ENCODE peak calls at places on chromosomes 7 and 10, in eight cellular contexts. Q is tibial nerve; F is tibial artery; L is neural progenitor cell; P is fibroblast of pulmonary artery; O is astrocyte of the spinal cord; J is HFF-Myc; Z is CD8-positive, alpha-beta T cell. G is an unnamed sample.

GRCh38 chr10:119737827-119738226 is 12.0 kb downstream of the INPP5F start:
- DNase-seq in Q (no peak), F (no peak), L (peak), P (peak), O (peak), J (peak), Z (no peak), G (peak)

GRCh38 chr10:124394583-124394982 is 24.1 kb downstream of the OAT start:
- DNase-seq in Q (no peak), F (no peak), L (no peak), P (no peak), O (no peak), J (no peak), Z (no peak), G (no peak)

GRCh38 chr7:150390206-150390605 is 11.1 kb downstream of the ZNF775 start:
- DNase-seq in Q (no peak), F (no peak), L (no peak), P (no peak), O (no peak), J (no peak), Z (no peak), G (no peak)

GRCh38 chr10:86261933-86262665 is 104.5 kb downstream of the GRID1 start:
- DNase-seq in Q (no peak), F (no peak), L (peak), P (no peak), O (no peak), J (no peak), Z (no peak), G (no peak)

GRCh38 chr10:11489591-11489990 is 121.9 kb downstream of the USP6NL start:
- DNase-seq in Q (no peak), F (no peak), L (no peak), P (no peak), O (peak), J (no peak), Z (no peak), G (no peak)

GRCh38 chr10:36042135-36042534 is 400.0 kb upstream of the FZD8 start:
- DNase-seq in Q (no peak), F (no peak), L (peak), P (no peak), O (no peak), J (no peak), Z (no peak), G (no peak)

GRCh38 chr10:112536663-112537062 is 89.6 kb downstream of the VTI1A start:
- DNase-seq in Q (no peak), F (no peak), L (no peak), P (no peak), O (no peak), J (no peak), Z (no peak), G (no peak)

GRCh38 chr7:98930921-98931320 is 52.6 kb downstream of the TRRAP start:
- DNase-seq in Q (no peak), F (no peak), L (no peak), P (peak), O (no peak), J (no peak), Z (no peak), G (no peak)

GRCh38 chr7:120740348-120740747 is 117.6 kb downstream of the TSPAN12 start:
- DNase-seq in Q (no peak), F (no peak), L (no peak), P (peak), O (peak), J (no peak), Z (no peak), G (peak)

GRCh38 chr7:17598305-17598704 is 299.9 kb downstream of the AHR start:
- DNase-seq in Q (no peak), F (no peak), L (no peak), P (no peak), O (no peak), J (no peak), Z (no peak), G (no peak)

GRCh38 chr7:108415821-108416536 is 40.3 kb downstream of the NRCAM start:
- DNase-seq in Q (no peak), F (no peak), L (peak), P (peak), O (peak), J (no peak), Z (no peak), G (peak)

GRCh38 chr7:2876031-2876862 is 32.1 kb upstream of the GNA12 start:
- DNase-seq in Q (no peak), F (no peak), L (no peak), P (peak), O (peak), J (no peak), Z (no peak), G (peak)

GRCh38 chr10:114603943-114604342 is 54.1 kb downstream of the ABLIM1 start:
- DNase-seq in Q (no peak), F (no peak), L (no peak), P (peak), O (peak), J (no peak), Z (no peak), G (no peak)

GRCh38 chr10:129552119-129552518 is 85.1 kb downstream of the MGMT start:
- DNase-seq in Q (no peak), F (no peak), L (no peak), P (no peak), O (no peak), J (no peak), Z (no peak), G (no peak)

GRCh38 chr7:142854505-142855400 is at the start of gene EPHB6:
- DNase-seq in Q (peak), F (peak), L (peak), P (peak), O (peak), J (no peak), Z (peak), G (no peak)

GRCh38 chr7:106060394-106060920 is 51.7 kb downstream of the SYPL1 start:
- DNase-seq in Q (no peak), F (no peak), L (no peak), P (no peak), O (no peak), J (no peak), Z (no peak), G (no peak)

GRCh38 chr7:118059209-118059608 is 124.8 kb upstream of the LSM8 start:
- DNase-seq in Q (no peak), F (no peak), L (no peak), P (peak), O (peak), J (no peak), Z (no peak), G (no peak)

GRCh38 chr10:13163859-13164258 is 2.5 kb downstream of the MCM10 start:
- DNase-seq in Q (no peak), F (no peak), L (no peak), P (no peak), O (no peak), J (no peak), Z (no peak), G (no peak)

GRCh38 chr10:13160934-13161266 is 458 bp upstream of the MCM10 start:
- DNase-seq in Q (no peak), F (no peak), L (no peak), P (no peak), O (no peak), J (no peak), Z (no peak), G (no peak)

GRCh38 chr10:13161267-13162012 is at the start of gene MCM10:
- DNase-seq in Q (peak), F (peak), L (peak), P (peak), O (peak), J (peak), Z (peak), G (peak)

GRCh38 chr10:13162013-13162364 is 631 bp downstream of the MCM10 start:
- DNase-seq in Q (no peak), F (no peak), L (peak), P (no peak), O (peak), J (no peak), Z (peak), G (no peak)

DNA sequence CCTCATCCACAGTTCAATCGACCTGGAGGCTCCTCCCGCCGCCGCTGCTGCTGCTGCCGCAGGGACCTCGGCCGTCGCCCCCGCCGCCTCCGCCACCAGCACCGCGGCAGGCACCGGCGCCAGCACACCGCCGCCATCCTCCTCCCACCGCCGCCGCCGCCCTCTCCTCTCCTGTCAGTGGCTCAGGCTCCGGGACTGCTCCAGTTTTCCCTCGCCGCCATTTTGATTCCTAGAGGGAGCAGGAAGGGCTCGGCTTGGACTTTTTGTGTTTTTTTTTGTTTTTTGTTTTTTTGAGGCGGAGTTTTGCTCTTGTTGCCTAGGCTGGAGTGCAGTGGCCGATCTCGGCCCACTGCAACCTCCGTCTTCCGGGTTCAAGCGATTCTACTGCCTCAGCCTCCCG is 3.0 kb upstream of the MCM10 start:
- DNase-seq in Q (no peak), F (no peak), L (peak), P (no peak), O (no peak), J (no peak), Z (no peak), G (no peak)
- H3K4me3 ChIP-seq in Q (no peak), F (peak), L (no peak), P (no peak), O (no peak), J (no peak), Z (no peak), G (peak)

GRCh38 chr7:100472121-100472851 is 6.7 kb downstream of the TSC22D4 start:
- DNase-seq in Q (no peak), F (no peak), L (no peak), P (no peak), O (no peak), J (no peak), Z (no peak), G (no peak)
- H3K4me3 ChIP-seq in Q (no peak), F (no peak), L (no peak), P (peak), O (no peak), J (no peak), Z (no peak), G (no peak)

GRCh38 chr7:40717242-40717641 is 582.4 kb downstream of the SUGCT start:
- DNase-seq in Q (peak), F (peak), L (peak), P (peak), O (peak), J (peak), Z (no peak), G (peak)
- H3K4me3 ChIP-seq in Q (no peak), F (peak), L (no peak), P (peak), O (no peak), J (no peak), Z (no peak), G (no peak)

GRCh38 chr7:44080686-44081265 is 1.6 kb downstream of the POLM start:
- DNase-seq in Q (no peak), F (no peak), L (no peak), P (no peak), O (no peak), J (no peak), Z (no peak), G (no peak)
- H3K4me3 ChIP-seq in Q (no peak), F (peak), L (no peak), P (peak), O (no peak), J (no peak), Z (peak), G (no peak)

GRCh38 chr7:5701085-5701914 is 80.2 kb downstream of the RNF216 start:
- DNase-seq in Q (no peak), F (no peak), L (no peak), P (no peak), O (no peak), J (no peak), Z (peak), G (no peak)

GRCh38 chr7:5699467-5699866 is 82.0 kb downstream of the RNF216 start:
- DNase-seq in Q (no peak), F (no peak), L (no peak), P (peak), O (peak), J (no peak), Z (no peak), G (peak)

GRCh38 chr7:5702876-5703571 is 78.4 kb downstream of the RNF216 start:
- DNase-seq in Q (no peak), F (no peak), L (no peak), P (no peak), O (peak), J (no peak), Z (no peak), G (no peak)

GRCh38 chr7:5699951-5700384 is 81.5 kb downstream of the RNF216 start:
- DNase-seq in Q (no peak), F (no peak), L (peak), P (no peak), O (peak), J (no peak), Z (peak), G (no peak)

DNA sequence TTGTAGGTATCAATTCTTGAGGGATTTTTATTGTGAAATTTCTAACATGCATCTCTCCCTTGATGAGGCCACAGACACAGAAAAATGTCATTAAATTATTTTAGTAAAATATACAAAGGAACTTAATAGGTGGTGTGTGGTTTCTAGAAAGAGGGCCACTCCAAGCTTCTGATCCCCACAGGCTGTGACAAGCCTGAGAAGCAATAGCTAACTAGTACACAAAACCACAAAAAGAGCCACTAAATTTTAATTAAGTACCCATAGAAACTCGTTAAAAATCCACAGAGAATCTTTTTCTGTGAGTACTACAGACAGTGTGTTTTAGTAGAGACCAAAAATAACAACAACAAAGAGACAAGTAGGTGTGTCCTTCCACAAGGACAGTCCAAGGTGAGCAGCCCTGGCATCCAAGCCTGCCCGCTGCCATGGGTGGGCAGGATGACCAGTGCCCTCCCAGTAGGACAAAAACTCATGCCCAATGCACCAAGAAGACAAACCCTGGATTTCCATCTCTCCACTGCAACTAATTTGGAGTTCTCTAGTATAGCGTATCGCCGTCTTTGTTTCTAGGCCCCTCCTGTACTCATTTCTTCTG is 81.0 kb downstream of the RNF216 start:
- DNase-seq in Q (no peak), F (no peak), L (no peak), P (no peak), O (no peak), J (no peak), Z (no peak), G (no peak)
- H3K4me3 ChIP-seq in Q (no peak), F (no peak), L (no peak), P (no peak), O (no peak), J (no peak), Z (no peak), G (no peak)

DNA sequence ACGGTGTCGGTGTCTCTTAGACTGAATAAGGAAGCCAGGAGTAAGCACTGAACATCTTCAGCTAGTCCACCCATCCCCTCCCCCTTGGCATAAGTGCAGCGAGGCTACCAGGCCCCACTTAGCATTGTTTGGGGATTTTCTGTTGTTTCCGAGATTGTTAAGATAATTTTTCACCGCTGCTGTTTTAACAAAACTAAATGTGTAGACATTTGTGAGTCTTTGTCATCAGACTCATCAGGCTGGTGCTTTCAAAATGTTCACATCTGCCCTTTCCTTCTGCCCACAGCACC is 21.0 kb upstream of the GOT1 start:
- DNase-seq in Q (no peak), F (no peak), L (peak), P (no peak), O (no peak), J (no peak), Z (no peak), G (no peak)
- H3K4me3 ChIP-seq in Q (no peak), F (no peak), L (peak), P (no peak), O (no peak), J (no peak), Z (no peak), G (no peak)

GRCh38 chr10:132437511-132437910 is 40.5 kb downstream of the PWWP2B start:
- DNase-seq in Q (no peak), F (no peak), L (no peak), P (no peak), O (no peak), J (no peak), Z (no peak), G (no peak)
- H3K4me3 ChIP-seq in Q (no peak), F (no peak), L (no peak), P (no peak), O (no peak), J (no peak), Z (no peak), G (no peak)

GRCh38 chr7:54544356-54545240 is 2.4 kb downstream of the VSTM2A start:
- DNase-seq in Q (no peak), F (no peak), L (peak), P (no peak), O (no peak), J (no peak), Z (no peak), G (no peak)
- H3K4me3 ChIP-seq in Q (no peak), F (no peak), L (peak), P (no peak), O (no peak), J (no peak), Z (no peak), G (no peak)

GRCh38 chr7:4631021-4631663 is 51.0 kb upstream of the FOXK1 start:
- DNase-seq in Q (no peak), F (no peak), L (no peak), P (no peak), O (no peak), J (no peak), Z (no peak), G (no peak)
- H3K4me3 ChIP-seq in Q (no peak), F (peak), L (no peak), P (peak), O (no peak), J (no peak), Z (no peak), G (peak)